ENCODE peak calls at places on chromosomes 11 and 22, in five cellular contexts. One of them, this sample, is unnamed.

GRCh38 chr11:122737951-122738693 is 82.6 kb downstream of the UBASH3B start:
- DNase-seq in kidney: no peak
- DNase-seq in stimulated activated CD8-positive, alpha-beta memory T cell treated with anti-CD3 and anti-CD28 coated beads, Interleukin-15, amount 100 ng/mL, for 4 hours: no peak
- DNase-seq in NCI-H1436 treated with DMSO at 0.1 percent for 48 hours: no peak
- DNase-seq in stimulated activated CD4-positive, alpha-beta T cell treated with anti-CD3 and anti-CD28 coated beads, TNF-alpha, amount 100 ng/mL, for 24 hours: no peak
- DNase-seq in this sample: no peak

GRCh38 chr11:57777969-57778317 is 16.3 kb downstream of the CTNND1 start:
- DNase-seq in kidney: no peak
- DNase-seq in stimulated activated CD8-positive, alpha-beta memory T cell treated with anti-CD3 and anti-CD28 coated beads, Interleukin-15, amount 100 ng/mL, for 4 hours: no peak
- DNase-seq in NCI-H1436 treated with DMSO at 0.1 percent for 48 hours: no peak
- DNase-seq in stimulated activated CD4-positive, alpha-beta T cell treated with anti-CD3 and anti-CD28 coated beads, TNF-alpha, amount 100 ng/mL, for 24 hours: no peak
- DNase-seq in this sample: no peak

GRCh38 chr11:43681543-43681942 is 1.0 kb downstream of the HSD17B12 start:
- DNase-seq in kidney: no peak
- DNase-seq in stimulated activated CD8-positive, alpha-beta memory T cell treated with anti-CD3 and anti-CD28 coated beads, Interleukin-15, amount 100 ng/mL, for 4 hours: no peak
- DNase-seq in NCI-H1436 treated with DMSO at 0.1 percent for 48 hours: no peak
- DNase-seq in stimulated activated CD4-positive, alpha-beta T cell treated with anti-CD3 and anti-CD28 coated beads, TNF-alpha, amount 100 ng/mL, for 24 hours: no peak
- DNase-seq in this sample: no peak

GRCh38 chr22:43378011-43378704 is 33.7 kb upstream of the MPPED1 start:
- DNase-seq in kidney: peak; percentile 30
- DNase-seq in stimulated activated CD8-positive, alpha-beta memory T cell treated with anti-CD3 and anti-CD28 coated beads, Interleukin-15, amount 100 ng/mL, for 4 hours: no peak
- DNase-seq in NCI-H1436 treated with DMSO at 0.1 percent for 48 hours: no peak
- DNase-seq in stimulated activated CD4-positive, alpha-beta T cell treated with anti-CD3 and anti-CD28 coated beads, TNF-alpha, amount 100 ng/mL, for 24 hours: no peak
- DNase-seq in this sample: no peak

GRCh38 chr22:20249797-20250354 is 18.2 kb downstream of the RTN4R start:
- DNase-seq in kidney: no peak
- DNase-seq in stimulated activated CD8-positive, alpha-beta memory T cell treated with anti-CD3 and anti-CD28 coated beads, Interleukin-15, amount 100 ng/mL, for 4 hours: no peak
- DNase-seq in NCI-H1436 treated with DMSO at 0.1 percent for 48 hours: no peak
- DNase-seq in stimulated activated CD4-positive, alpha-beta T cell treated with anti-CD3 and anti-CD28 coated beads, TNF-alpha, amount 100 ng/mL, for 24 hours: no peak
- DNase-seq in this sample: no peak

GRCh38 chr11:10503217-10503616 is 37.8 kb downstream of the RNF141 start:
- DNase-seq in kidney: no peak
- DNase-seq in stimulated activated CD8-positive, alpha-beta memory T cell treated with anti-CD3 and anti-CD28 coated beads, Interleukin-15, amount 100 ng/mL, for 4 hours: no peak
- DNase-seq in NCI-H1436 treated with DMSO at 0.1 percent for 48 hours: no peak
- DNase-seq in stimulated activated CD4-positive, alpha-beta T cell treated with anti-CD3 and anti-CD28 coated beads, TNF-alpha, amount 100 ng/mL, for 24 hours: no peak
- DNase-seq in this sample: no peak

GRCh38 chr11:134577801-134578200 is 165.8 kb upstream of the B3GAT1 start:
- DNase-seq in kidney: no peak
- DNase-seq in stimulated activated CD8-positive, alpha-beta memory T cell treated with anti-CD3 and anti-CD28 coated beads, Interleukin-15, amount 100 ng/mL, for 4 hours: no peak
- DNase-seq in NCI-H1436 treated with DMSO at 0.1 percent for 48 hours: no peak
- DNase-seq in stimulated activated CD4-positive, alpha-beta T cell treated with anti-CD3 and anti-CD28 coated beads, TNF-alpha, amount 100 ng/mL, for 24 hours: no peak
- DNase-seq in this sample: no peak

GRCh38 chr11:5367461-5368074 is 16.0 kb upstream of the OR51M1 start:
- DNase-seq in kidney: no peak
- DNase-seq in stimulated activated CD8-positive, alpha-beta memory T cell treated with anti-CD3 and anti-CD28 coated beads, Interleukin-15, amount 100 ng/mL, for 4 hours: no peak
- DNase-seq in NCI-H1436 treated with DMSO at 0.1 percent for 48 hours: no peak
- DNase-seq in stimulated activated CD4-positive, alpha-beta T cell treated with anti-CD3 and anti-CD28 coated beads, TNF-alpha, amount 100 ng/mL, for 24 hours: no peak
- DNase-seq in this sample: no peak

GRCh38 chr22:41288245-41288946 is 2.4 kb upstream of the RANGAP1 start:
- DNase-seq in kidney: peak; percentile 50
- DNase-seq in stimulated activated CD8-positive, alpha-beta memory T cell treated with anti-CD3 and anti-CD28 coated beads, Interleukin-15, amount 100 ng/mL, for 4 hours: no peak
- DNase-seq in NCI-H1436 treated with DMSO at 0.1 percent for 48 hours: no peak
- DNase-seq in stimulated activated CD4-positive, alpha-beta T cell treated with anti-CD3 and anti-CD28 coated beads, TNF-alpha, amount 100 ng/mL, for 24 hours: no peak
- DNase-seq in this sample: no peak

GRCh38 chr11:58560842-58561241 is 14.8 kb downstream of the LPXN start:
- DNase-seq in kidney: no peak
- DNase-seq in stimulated activated CD8-positive, alpha-beta memory T cell treated with anti-CD3 and anti-CD28 coated beads, Interleukin-15, amount 100 ng/mL, for 4 hours: no peak
- DNase-seq in NCI-H1436 treated with DMSO at 0.1 percent for 48 hours: no peak
- DNase-seq in stimulated activated CD4-positive, alpha-beta T cell treated with anti-CD3 and anti-CD28 coated beads, TNF-alpha, amount 100 ng/mL, for 24 hours: no peak
- DNase-seq in this sample: no peak

GRCh38 chr11:15903246-15903645 is 453.1 kb downstream of the SOX6 start:
- DNase-seq in kidney: no peak
- DNase-seq in stimulated activated CD8-positive, alpha-beta memory T cell treated with anti-CD3 and anti-CD28 coated beads, Interleukin-15, amount 100 ng/mL, for 4 hours: no peak
- DNase-seq in NCI-H1436 treated with DMSO at 0.1 percent for 48 hours: no peak
- DNase-seq in stimulated activated CD4-positive, alpha-beta T cell treated with anti-CD3 and anti-CD28 coated beads, TNF-alpha, amount 100 ng/mL, for 24 hours: no peak
- DNase-seq in this sample: no peak